ENCODE peak calls at places on chromosomes 4 and X, in five cellular contexts. M is pancreas, T is astrocyte, A is fibroblast of lung, D is body of pancreas. X is an unnamed sample.
A peak's percentile ranks its signal among the peaks of the same experiment; 100 is the strongest.

GRCh38 chr4:76716020-76716419 is 181.9 kb downstream of the SOWAHB start:
- DNase-seq in M (no peak), T (no peak), A (no peak), D (no peak), X (no peak)

GRCh38 chrX:3124041-3124440 is 82.8 kb downstream of the ARSF start:
- DNase-seq in M (no peak), T (peak; percentile 47), A (no peak), D (no peak), X (no peak)

GRCh38 chrX:20265221-20265725 is 1.4 kb downstream of the RPS6KA3 start:
- DNase-seq in M (peak; percentile 37), T (peak; percentile 87), A (peak; percentile 71), D (peak; percentile 62), X (peak; percentile 25)

GRCh38 chrX:151765026-151765425 is 30.5 kb downstream of the CNGA2 start:
- DNase-seq in M (no peak), T (no peak), A (no peak), D (no peak), X (no peak)

GRCh38 chr4:132540797-132541196 is 608.3 kb upstream of the PCDH10 start:
- DNase-seq in M (no peak), T (no peak), A (no peak), D (no peak), X (no peak)

GRCh38 chrX:119690921-119691716 is 1.8 kb downstream of the SEPTIN6 start:
- DNase-seq in M (no peak), T (peak; percentile 45), A (peak; percentile 42), D (no peak), X (no peak)

GRCh38 chrX:102345916-102346315 is 93.9 kb downstream of the NXF2B start:
- DNase-seq in M (peak; percentile 69), T (peak; percentile 18), A (peak; percentile 34), D (peak; percentile 38), X (no peak)

GRCh38 chrX:70168238-70169188 is 8.8 kb upstream of the DGAT2L6 start:
- DNase-seq in M (no peak), T (peak; percentile 66), A (peak; percentile 66), D (peak; percentile 4), X (no peak)

GRCh38 chr4:91325495-91325894 is 978.3 kb upstream of the GRID2 start:
- DNase-seq in M (peak; percentile 56), T (peak; percentile 73), A (peak; percentile 51), D (peak; percentile 61), X (no peak)

GRCh38 chrX:102498732-102499131 is 17.8 kb downstream of the TMSB15A start:
- DNase-seq in M (no peak), T (no peak), A (no peak), D (no peak), X (no peak)

GRCh38 chr4:108885211-108885610 is 122.4 kb upstream of the ETNPPL start:
- DNase-seq in M (no peak), T (peak; percentile 86), A (peak; percentile 3), D (no peak), X (no peak)

GRCh38 chrX:67524428-67524827 is 19.4 kb upstream of the AR start:
- DNase-seq in M (no peak), T (no peak), A (no peak), D (no peak), X (no peak)
- H3K27ac ChIP-seq in M (no peak overlapping the region), T (no peak overlapping the region), A (no peak overlapping the region), D (no peak overlapping the region), X (no peak overlapping the region)

GRCh38 chrX:77505227-77505626 is 58.0 kb downstream of the FGF16 start:
- DNase-seq in M (no peak), T (peak; percentile 33), A (peak; percentile 60), D (no peak), X (no peak)
- H3K27ac ChIP-seq in M (no peak overlapping the region), T (no peak overlapping the region), A (no peak overlapping the region), D (no peak overlapping the region), X (no peak overlapping the region)

GRCh38 chr4:168071304-168071703 is 21.0 kb upstream of the ANXA10 start:
- DNase-seq in M (no peak), T (no peak), A (no peak), D (no peak), X (no peak)

GRCh38 chr4:168076989-168077725 is 15.2 kb upstream of the ANXA10 start:
- DNase-seq in M (peak; percentile 72), T (peak; percentile 36), A (peak; percentile 81), D (peak; percentile 74), X (peak; percentile 49)

GRCh38 chr4:168070903-168071302 is 21.4 kb upstream of the ANXA10 start:
- DNase-seq in M (no peak), T (no peak), A (peak; percentile 12), D (no peak), X (no peak)

GRCh38 chr4:168077726-168078239 is 14.6 kb upstream of the ANXA10 start:
- DNase-seq in M (no peak), T (no peak), A (no peak), D (no peak), X (no peak)

GRCh38 chr4:168074861-168075260 is 17.5 kb upstream of the ANXA10 start:
- DNase-seq in M (no peak), T (no peak), A (no peak), D (no peak), X (no peak)
- H3K27ac ChIP-seq in M (no peak overlapping the region), T (no peak overlapping the region), A (no peak overlapping the region), D (no peak overlapping the region), X (no peak overlapping the region)

GRCh38 chr4:87840149-87840548 is 7.4 kb downstream of the MEPE start:
- DNase-seq in M (no peak), T (no peak), A (no peak), D (no peak), X (no peak)

GRCh38 chr4:87835192-87835591 is 2.4 kb downstream of the MEPE start:
- DNase-seq in M (no peak), T (no peak), A (no peak), D (no peak), X (no peak)

GRCh38 chr4:87835732-87836131 is 3.0 kb downstream of the MEPE start:
- DNase-seq in M (no peak), T (no peak), A (no peak), D (no peak), X (no peak)

GRCh38 chr4:87839309-87839946 is 6.7 kb downstream of the MEPE start:
- DNase-seq in M (peak; percentile 22), T (peak; percentile 5), A (peak; percentile 65), D (peak; percentile 40), X (no peak)

GRCh38 chr4:87838207-87838606 is 5.4 kb downstream of the MEPE start:
- DNase-seq in M (no peak), T (no peak), A (no peak), D (no peak), X (no peak)
- H3K27ac ChIP-seq in M (no peak overlapping the region), T (no peak overlapping the region), A (no peak overlapping the region), D (no peak overlapping the region), X (peak overlapping the region; percentile 96)

DNA sequence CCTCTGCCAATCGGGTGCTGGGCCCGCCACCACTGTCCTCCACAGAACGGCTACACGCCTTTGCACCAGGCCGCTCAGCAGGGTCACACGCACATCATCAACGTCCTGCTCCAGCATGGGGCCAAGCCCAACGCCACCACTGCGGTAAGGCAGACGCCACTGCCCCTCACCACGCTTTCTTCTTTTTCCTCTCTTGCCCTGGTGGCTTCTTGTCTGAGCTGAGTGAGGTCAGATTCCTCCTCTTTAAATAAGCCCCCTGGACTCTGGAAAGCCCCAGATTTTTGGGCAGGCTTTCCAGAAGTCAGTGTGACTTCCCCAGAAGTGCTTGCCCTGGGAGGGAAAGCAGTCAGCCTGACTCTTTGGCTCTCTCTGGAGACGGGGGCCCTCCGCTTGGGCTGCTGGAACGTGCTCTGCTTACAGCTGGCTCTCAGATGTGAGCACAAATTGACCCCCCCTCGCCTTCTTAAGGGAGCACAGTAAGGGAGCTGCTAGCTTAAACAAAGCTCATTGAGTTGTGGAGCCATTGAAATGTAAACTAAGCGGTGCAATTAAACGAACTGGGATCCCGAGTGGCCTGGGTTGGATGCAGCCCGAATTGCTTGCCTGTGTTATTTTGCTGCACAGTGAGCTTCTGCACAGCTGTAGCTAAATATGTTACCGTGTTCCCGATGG is 243.1 kb downstream of the ANK2 start:
- DNase-seq in M (no peak), T (peak; percentile 26), A (peak; percentile 85), D (peak; percentile 7), X (peak; percentile 72)
- H3K27ac ChIP-seq in M (no peak overlapping the region), T (no peak overlapping the region), A (peak overlapping the region; percentile 83), D (no peak overlapping the region), X (peak overlapping the region; percentile 74)

DNA sequence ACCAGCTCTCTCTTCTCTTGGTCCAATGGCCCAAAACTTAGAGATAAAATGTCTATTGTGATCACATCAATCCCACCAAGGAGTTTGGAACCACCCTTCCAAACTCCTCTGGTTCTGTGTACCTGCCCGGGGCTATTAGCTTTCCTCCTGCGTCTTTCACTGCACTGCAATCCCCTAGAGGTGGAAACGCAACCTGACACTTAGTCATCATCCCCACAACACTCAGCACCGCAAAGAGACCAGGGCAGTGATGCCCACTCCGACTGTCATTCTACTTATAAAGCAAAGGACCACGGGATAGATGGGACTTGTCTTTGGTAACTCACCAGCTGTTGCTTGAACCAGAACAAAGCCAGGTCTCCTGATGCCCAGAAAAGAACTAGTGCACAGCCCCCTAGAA is 22.0 kb downstream of the AFAP1 start:
- DNase-seq in M (no peak), T (no peak), A (no peak), D (no peak), X (no peak)
- H3K27ac ChIP-seq in M (no peak overlapping the region), T (no peak overlapping the region), A (no peak overlapping the region), D (no peak overlapping the region), X (no peak overlapping the region)

DNA sequence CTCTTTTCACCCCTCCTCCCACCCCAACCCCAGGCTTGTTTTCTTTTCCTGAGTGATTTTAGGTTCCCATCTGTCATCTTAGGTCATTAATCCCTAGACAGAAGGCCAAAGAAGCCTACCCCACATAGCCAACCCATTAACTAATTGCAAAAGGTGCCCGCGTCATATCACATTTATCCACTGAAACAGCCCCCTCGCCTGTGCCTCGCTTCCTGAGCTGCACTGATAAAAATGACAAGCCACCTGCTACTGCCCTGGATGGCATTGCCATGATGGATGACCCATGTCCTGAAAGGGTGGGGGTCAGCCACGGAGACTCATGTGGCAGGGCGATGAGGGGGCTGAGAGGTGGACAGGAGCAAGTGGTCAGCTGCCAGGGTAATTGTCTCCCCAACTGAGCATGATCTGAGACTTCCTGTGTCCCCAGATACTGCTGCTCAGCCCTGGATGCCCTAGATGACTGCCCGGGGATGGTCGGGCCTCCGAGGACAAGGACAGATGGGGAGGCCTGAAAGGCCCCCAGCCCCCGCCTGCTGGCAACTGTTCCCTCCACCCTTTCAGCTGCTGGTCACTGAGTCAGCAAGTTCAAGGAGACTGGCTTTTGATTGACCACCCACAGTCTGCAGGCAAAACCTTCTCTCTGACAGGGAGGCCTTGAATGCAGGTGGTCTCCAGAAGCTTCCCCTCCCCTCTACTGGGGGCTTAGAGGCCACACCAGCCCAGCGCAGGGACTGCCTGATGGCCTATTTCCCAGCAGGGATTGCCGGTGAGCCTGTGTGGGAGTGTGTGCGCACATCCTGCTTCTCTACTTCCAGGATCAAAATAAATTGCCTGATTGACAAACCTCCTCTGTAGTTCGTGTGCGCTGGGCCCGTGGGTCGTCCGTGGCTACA is 496.3 kb downstream of the BCOR start:
- DNase-seq in M (no peak), T (no peak), A (no peak), D (no peak), X (no peak)
- H3K27ac ChIP-seq in M (no peak overlapping the region), T (no peak overlapping the region), A (no peak overlapping the region), D (no peak overlapping the region), X (no peak overlapping the region)

X was measured in substantia nigra.